ENCODE peak calls at places on chromosomes 4 and X, in four cellular contexts. E is AG09309, N is colonic mucosa, Y is NCI-H1105. I is an unnamed sample.

GRCh38 chr4:94545296-94545695 is 93.6 kb downstream of the PDLIM5 start:
- DNase-seq in E (no peak), N (no peak), Y (no peak), I (no peak)

GRCh38 chrX:151977009-151977408 is 2.5 kb upstream of the GABRE start:
- DNase-seq in E (no peak), N (no peak), Y (no peak), I (no peak)

GRCh38 chrX:15373986-15374385 is 10.2 kb downstream of the VEGFD start:
- DNase-seq in E (no peak), N (no peak), Y (no peak), I (no peak)

GRCh38 chr4:80070880-80071620 is 2.0 kb downstream of the ANTXR2 start:
- DNase-seq in E (no peak), N (no peak), Y (no peak), I (no peak)

GRCh38 chr4:165767671-165768070 is 105.4 kb upstream of the TLL1 start:
- DNase-seq in E (no peak), N (no peak), Y (no peak), I (no peak)

GRCh38 chrX:2710496-2710895 is 19.4 kb downstream of the CD99 start:
- DNase-seq in E (no peak), N (no peak), Y (no peak), I (no peak)

GRCh38 chrX:71619193-71619592 is 882 bp upstream of the CXCR3 start:
- DNase-seq in E (no peak), N (no peak), Y (no peak), I (no peak)

GRCh38 chr4:14726441-14727405 is 275.6 kb upstream of the CPEB2 start:
- DNase-seq in E (no peak), N (no peak), Y (peak), I (peak)

GRCh38 chrX:31297881-31298280 is 226.0 kb upstream of the FTHL17 start:
- DNase-seq in E (no peak), N (no peak), Y (no peak), I (no peak)

I was measured in body of pancreas.